ENCODE peak calls at places on chromosomes 4 and X, in eight cellular contexts. One of them, this sample, is unnamed.

GRCh38 chr4:138952405-138952804 is 63.2 kb upstream of the NOCT start:
- DNase-seq in upper lobe of right lung: no peak
- DNase-seq in colonic mucosa: no peak
- DNase-seq in lower leg skin: no peak
- DNase-seq in GM12878: no peak
- DNase-seq in dorsolateral prefrontal cortex: no peak
- DNase-seq in MM.1S: no peak
- DNase-seq in progenitor cell of endocrine pancreas: no peak
- DNase-seq in this sample: no peak

GRCh38 chrX:19682712-19683331 is 167.5 kb upstream of the MAP3K15 start:
- DNase-seq in upper lobe of right lung: peak; percentile 61
- DNase-seq in colonic mucosa: peak; percentile 45
- DNase-seq in lower leg skin: peak; percentile 88
- DNase-seq in GM12878: no peak
- DNase-seq in dorsolateral prefrontal cortex: peak; percentile 59
- DNase-seq in MM.1S: no peak
- DNase-seq in progenitor cell of endocrine pancreas: no peak
- DNase-seq in this sample: peak; percentile 73

GRCh38 chr4:54318904-54319303 is 89.8 kb downstream of the PDGFRA start:
- DNase-seq in upper lobe of right lung: no peak
- DNase-seq in colonic mucosa: no peak
- DNase-seq in lower leg skin: no peak
- DNase-seq in GM12878: no peak
- DNase-seq in dorsolateral prefrontal cortex: no peak
- DNase-seq in MM.1S: peak; percentile 65
- DNase-seq in progenitor cell of endocrine pancreas: no peak
- DNase-seq in this sample: no peak

GRCh38 chrX:2828404-2829065 is at the start of gene GYG2:
- DNase-seq in upper lobe of right lung: no peak
- DNase-seq in colonic mucosa: peak; percentile 65
- DNase-seq in lower leg skin: no peak
- DNase-seq in GM12878: no peak
- DNase-seq in dorsolateral prefrontal cortex: no peak
- DNase-seq in MM.1S: no peak
- DNase-seq in progenitor cell of endocrine pancreas: peak; percentile 73
- DNase-seq in this sample: no peak

GRCh38 chrX:45769919-45770582 is 569.4 kb upstream of the DIPK2B start:
- DNase-seq in upper lobe of right lung: peak; percentile 85
- DNase-seq in colonic mucosa: peak; percentile 77
- DNase-seq in lower leg skin: peak; percentile 93
- DNase-seq in GM12878: peak; percentile 51
- DNase-seq in dorsolateral prefrontal cortex: peak; percentile 9
- DNase-seq in MM.1S: no peak
- DNase-seq in progenitor cell of endocrine pancreas: peak; percentile 15
- DNase-seq in this sample: peak; percentile 36

GRCh38 chr4:149555146-149555545 is 260.5 kb downstream of the IQCM start:
- DNase-seq in upper lobe of right lung: no peak
- DNase-seq in colonic mucosa: no peak
- DNase-seq in lower leg skin: no peak
- DNase-seq in GM12878: no peak
- DNase-seq in dorsolateral prefrontal cortex: no peak
- DNase-seq in MM.1S: no peak
- DNase-seq in progenitor cell of endocrine pancreas: no peak
- DNase-seq in this sample: no peak

GRCh38 chr4:54543088-54543795 is 114.5 kb upstream of the KIT start:
- DNase-seq in upper lobe of right lung: no peak
- DNase-seq in colonic mucosa: no peak
- DNase-seq in lower leg skin: no peak
- DNase-seq in GM12878: no peak
- DNase-seq in dorsolateral prefrontal cortex: no peak
- DNase-seq in MM.1S: no peak
- DNase-seq in progenitor cell of endocrine pancreas: no peak
- DNase-seq in this sample: no peak

GRCh38 chr4:186200436-186201409 is 9.4 kb downstream of the CYP4V2 start:
- DNase-seq in upper lobe of right lung: no peak
- DNase-seq in colonic mucosa: no peak
- DNase-seq in lower leg skin: no peak
- DNase-seq in GM12878: no peak
- DNase-seq in dorsolateral prefrontal cortex: no peak
- DNase-seq in MM.1S: no peak
- DNase-seq in progenitor cell of endocrine pancreas: no peak
- DNase-seq in this sample: no peak

GRCh38 chr4:39466747-39467146 is 7.9 kb downstream of the LIAS start:
- DNase-seq in upper lobe of right lung: no peak
- DNase-seq in colonic mucosa: no peak
- DNase-seq in lower leg skin: no peak
- DNase-seq in GM12878: no peak
- DNase-seq in dorsolateral prefrontal cortex: no peak
- DNase-seq in MM.1S: no peak
- DNase-seq in progenitor cell of endocrine pancreas: no peak
- DNase-seq in this sample: no peak

GRCh38 chr4:106893395-106893881 is 142.7 kb downstream of the DKK2 start:
- DNase-seq in upper lobe of right lung: peak; percentile 40
- DNase-seq in colonic mucosa: no peak
- DNase-seq in lower leg skin: no peak
- DNase-seq in GM12878: no peak
- DNase-seq in dorsolateral prefrontal cortex: no peak
- DNase-seq in MM.1S: no peak
- DNase-seq in progenitor cell of endocrine pancreas: no peak
- DNase-seq in this sample: no peak

GRCh38 chr4:40196724-40197281 is at the start of gene RHOH:
- DNase-seq in upper lobe of right lung: no peak
- DNase-seq in colonic mucosa: peak; percentile 37
- DNase-seq in lower leg skin: no peak
- DNase-seq in GM12878: no peak
- DNase-seq in dorsolateral prefrontal cortex: no peak
- DNase-seq in MM.1S: peak; percentile 94
- DNase-seq in progenitor cell of endocrine pancreas: no peak
- DNase-seq in this sample: peak; percentile 62

GRCh38 chr4:3847211-3847940 is 81.2 kb downstream of the ADRA2C start:
- DNase-seq in upper lobe of right lung: no peak
- DNase-seq in colonic mucosa: no peak
- DNase-seq in lower leg skin: no peak
- DNase-seq in GM12878: no peak
- DNase-seq in dorsolateral prefrontal cortex: no peak
- DNase-seq in MM.1S: no peak
- DNase-seq in progenitor cell of endocrine pancreas: no peak
- DNase-seq in this sample: no peak

GRCh38 chr4:100605144-100605543 is 87.3 kb upstream of the EMCN start:
- DNase-seq in upper lobe of right lung: no peak
- DNase-seq in colonic mucosa: no peak
- DNase-seq in lower leg skin: no peak
- DNase-seq in GM12878: no peak
- DNase-seq in dorsolateral prefrontal cortex: no peak
- DNase-seq in MM.1S: no peak
- DNase-seq in progenitor cell of endocrine pancreas: no peak
- DNase-seq in this sample: no peak

GRCh38 chr4:143721317-143721716 is 20.8 kb upstream of the FREM3 start:
- DNase-seq in upper lobe of right lung: no peak
- DNase-seq in colonic mucosa: no peak
- DNase-seq in lower leg skin: no peak
- DNase-seq in GM12878: no peak
- DNase-seq in dorsolateral prefrontal cortex: no peak
- DNase-seq in MM.1S: no peak
- DNase-seq in progenitor cell of endocrine pancreas: no peak
- DNase-seq in this sample: no peak

GRCh38 chr4:37453361-37454262 is 209.1 kb downstream of the NWD2 start:
- DNase-seq in upper lobe of right lung: peak; percentile 89
- DNase-seq in colonic mucosa: peak; percentile 84
- DNase-seq in lower leg skin: peak; percentile 85
- DNase-seq in GM12878: no peak
- DNase-seq in dorsolateral prefrontal cortex: peak; percentile 71
- DNase-seq in MM.1S: peak; percentile 55
- DNase-seq in progenitor cell of endocrine pancreas: peak; percentile 67
- DNase-seq in this sample: no peak

GRCh38 chr4:48450740-48451139 is 32.4 kb upstream of the SLC10A4 start:
- DNase-seq in upper lobe of right lung: no peak
- DNase-seq in colonic mucosa: no peak
- DNase-seq in lower leg skin: no peak
- DNase-seq in GM12878: no peak
- DNase-seq in dorsolateral prefrontal cortex: no peak
- DNase-seq in MM.1S: no peak
- DNase-seq in progenitor cell of endocrine pancreas: no peak
- DNase-seq in this sample: no peak

GRCh38 chr4:156945532-156945931 is 26.1 kb downstream of the PDGFC start:
- DNase-seq in upper lobe of right lung: no peak
- DNase-seq in colonic mucosa: no peak
- DNase-seq in lower leg skin: no peak
- DNase-seq in GM12878: no peak
- DNase-seq in dorsolateral prefrontal cortex: no peak
- DNase-seq in MM.1S: no peak
- DNase-seq in progenitor cell of endocrine pancreas: no peak
- DNase-seq in this sample: no peak

GRCh38 chrX:107726809-107727534 is 48.6 kb downstream of the TSC22D3 start:
- DNase-seq in upper lobe of right lung: no peak
- DNase-seq in colonic mucosa: no peak
- DNase-seq in lower leg skin: no peak
- DNase-seq in GM12878: no peak
- DNase-seq in dorsolateral prefrontal cortex: no peak
- DNase-seq in MM.1S: no peak
- DNase-seq in progenitor cell of endocrine pancreas: no peak
- DNase-seq in this sample: no peak

GRCh38 chr4:5511791-5512190 is 196.6 kb downstream of the EVC2 start:
- DNase-seq in upper lobe of right lung: no peak
- DNase-seq in colonic mucosa: no peak
- DNase-seq in lower leg skin: no peak
- DNase-seq in GM12878: no peak
- DNase-seq in dorsolateral prefrontal cortex: no peak
- DNase-seq in MM.1S: no peak
- DNase-seq in progenitor cell of endocrine pancreas: no peak
- DNase-seq in this sample: no peak

GRCh38 chr4:26566027-26566578 is 17.8 kb upstream of the TBC1D19 start:
- DNase-seq in upper lobe of right lung: no peak
- DNase-seq in colonic mucosa: no peak
- DNase-seq in lower leg skin: no peak
- DNase-seq in GM12878: no peak
- DNase-seq in dorsolateral prefrontal cortex: no peak
- DNase-seq in MM.1S: no peak
- DNase-seq in progenitor cell of endocrine pancreas: no peak
- DNase-seq in this sample: no peak

GRCh38 chr4:48268956-48269860 is at the start of gene TEC:
- DNase-seq in upper lobe of right lung: peak; percentile 87
- DNase-seq in colonic mucosa: peak; percentile 66
- DNase-seq in lower leg skin: peak; percentile 91
- DNase-seq in GM12878: no peak
- DNase-seq in dorsolateral prefrontal cortex: no peak
- DNase-seq in MM.1S: peak; percentile 59
- DNase-seq in progenitor cell of endocrine pancreas: peak; percentile 49
- DNase-seq in this sample: no peak

GRCh38 chrX:39613508-39613921 is 484.2 kb downstream of the BCOR start:
- DNase-seq in upper lobe of right lung: no peak
- DNase-seq in colonic mucosa: peak; percentile 46
- DNase-seq in lower leg skin: peak; percentile 86
- DNase-seq in GM12878: no peak
- DNase-seq in dorsolateral prefrontal cortex: no peak
- DNase-seq in MM.1S: no peak
- DNase-seq in progenitor cell of endocrine pancreas: no peak
- DNase-seq in this sample: no peak

GRCh38 chrX:112048707-112049106 is 33.9 kb downstream of the TRPC5 start:
- DNase-seq in upper lobe of right lung: no peak
- DNase-seq in colonic mucosa: no peak
- DNase-seq in lower leg skin: no peak
- DNase-seq in GM12878: no peak
- DNase-seq in dorsolateral prefrontal cortex: no peak
- DNase-seq in MM.1S: no peak
- DNase-seq in progenitor cell of endocrine pancreas: no peak
- DNase-seq in this sample: no peak

GRCh38 chrX:112043997-112044396 is 38.6 kb downstream of the TRPC5 start:
- DNase-seq in upper lobe of right lung: no peak
- DNase-seq in colonic mucosa: no peak
- DNase-seq in lower leg skin: no peak
- DNase-seq in GM12878: no peak
- DNase-seq in dorsolateral prefrontal cortex: no peak
- DNase-seq in MM.1S: peak; percentile 50
- DNase-seq in progenitor cell of endocrine pancreas: no peak
- DNase-seq in this sample: no peak
- TF ChIP-seq CTCF in upper lobe of right lung: peak; percentile 17
- TF ChIP-seq CTCF in colonic mucosa: no peak
- TF ChIP-seq CTCF in lower leg skin: no peak
- TF ChIP-seq CTCF in GM12878: peak; percentile 16
- TF ChIP-seq CTCF in dorsolateral prefrontal cortex: no peak
- TF ChIP-seq CTCF in MM.1S: peak; percentile 44
- TF ChIP-seq CTCF in progenitor cell of endocrine pancreas: peak; percentile 79
- TF ChIP-seq CTCF in this sample: no peak

GRCh38 chr4:77308843-77309242 is 151.8 kb downstream of the CCNG2 start:
- DNase-seq in upper lobe of right lung: no peak
- DNase-seq in colonic mucosa: no peak
- DNase-seq in lower leg skin: no peak
- DNase-seq in GM12878: no peak
- DNase-seq in dorsolateral prefrontal cortex: no peak
- DNase-seq in MM.1S: peak; percentile 56
- DNase-seq in progenitor cell of endocrine pancreas: no peak
- DNase-seq in this sample: no peak
- TF ChIP-seq CTCF in upper lobe of right lung: peak; percentile 43
- TF ChIP-seq CTCF in colonic mucosa: peak; percentile 14
- TF ChIP-seq CTCF in lower leg skin: no peak
- TF ChIP-seq CTCF in GM12878: peak; percentile 30
- TF ChIP-seq CTCF in dorsolateral prefrontal cortex: no peak
- TF ChIP-seq CTCF in MM.1S: peak; percentile 59
- TF ChIP-seq CTCF in progenitor cell of endocrine pancreas: peak; percentile 37
- TF ChIP-seq CTCF in this sample: no peak

DNA sequence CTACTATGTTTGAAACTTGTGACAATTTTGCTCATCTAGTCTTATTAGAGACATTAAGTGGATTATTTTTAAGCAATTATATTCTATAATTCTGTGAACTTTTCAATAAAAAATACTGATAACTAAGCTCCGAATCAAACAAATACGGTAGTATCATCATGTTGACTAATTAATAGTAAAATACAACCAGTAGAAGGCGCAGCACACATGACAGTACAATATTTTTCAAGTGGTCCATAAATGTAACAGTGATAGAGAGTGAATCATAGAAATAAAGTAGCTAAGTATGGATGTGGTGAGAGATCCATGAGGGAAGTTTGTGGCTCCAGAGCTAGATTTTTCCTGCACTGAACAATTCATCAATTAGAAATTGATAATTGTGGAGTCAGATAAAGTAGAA is 666.2 kb downstream of the KCTD8 start:
- DNase-seq in upper lobe of right lung: no peak
- DNase-seq in colonic mucosa: no peak
- DNase-seq in lower leg skin: no peak
- DNase-seq in GM12878: no peak
- DNase-seq in dorsolateral prefrontal cortex: no peak
- DNase-seq in MM.1S: no peak
- DNase-seq in progenitor cell of endocrine pancreas: no peak
- DNase-seq in this sample: no peak
- TF ChIP-seq CTCF in upper lobe of right lung: no peak
- TF ChIP-seq CTCF in colonic mucosa: no peak
- TF ChIP-seq CTCF in lower leg skin: no peak
- TF ChIP-seq CTCF in GM12878: no peak
- TF ChIP-seq CTCF in dorsolateral prefrontal cortex: no peak
- TF ChIP-seq CTCF in MM.1S: peak; percentile 18
- TF ChIP-seq CTCF in progenitor cell of endocrine pancreas: no peak
- TF ChIP-seq CTCF in this sample: no peak

DNA sequence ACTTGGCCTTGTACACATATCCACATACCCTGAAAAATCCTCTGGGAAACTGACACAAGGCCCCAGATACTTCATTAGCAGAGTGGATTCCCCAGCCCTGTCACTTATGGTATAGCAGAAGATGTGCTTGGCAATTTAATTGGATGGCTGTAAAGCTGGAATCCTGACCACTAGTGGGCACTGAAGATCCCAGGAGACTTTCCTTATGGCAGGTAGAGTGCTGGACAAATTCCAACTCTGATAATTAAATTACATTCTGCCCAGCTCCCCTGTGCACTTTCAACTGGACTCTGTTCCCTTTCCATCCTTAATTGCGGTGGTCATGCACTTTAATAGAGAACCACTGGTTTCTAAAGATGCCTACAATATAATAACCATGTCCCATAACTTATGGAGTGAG is 119.8 kb downstream of the DCK start:
- DNase-seq in upper lobe of right lung: no peak
- DNase-seq in colonic mucosa: peak; percentile 41
- DNase-seq in lower leg skin: no peak
- DNase-seq in GM12878: no peak
- DNase-seq in dorsolateral prefrontal cortex: no peak
- DNase-seq in MM.1S: no peak
- DNase-seq in progenitor cell of endocrine pancreas: no peak
- DNase-seq in this sample: no peak
- TF ChIP-seq CTCF in upper lobe of right lung: no peak
- TF ChIP-seq CTCF in colonic mucosa: peak; percentile 31
- TF ChIP-seq CTCF in lower leg skin: no peak
- TF ChIP-seq CTCF in GM12878: no peak
- TF ChIP-seq CTCF in dorsolateral prefrontal cortex: no peak
- TF ChIP-seq CTCF in MM.1S: peak; percentile 11
- TF ChIP-seq CTCF in progenitor cell of endocrine pancreas: peak; percentile 25
- TF ChIP-seq CTCF in this sample: no peak